ENCODE peak calls at places on chromosomes 16 and 17, in ten cellular contexts. K is IMR-90, Y is body of pancreas, D is A549, N is HCT116, V is endothelial cell of umbilical vein, C is sigmoid colon, S is GM12891, U is transverse colon, T is tibial nerve. G is an unnamed sample.

GRCh38 chr17:79874329-79874981 is 35.2 kb upstream of the CBX4 start:
- DNase-seq in K (peak; percentile 24), Y (peak; percentile 38), D (peak; percentile 72), N (peak; percentile 72), V (peak; percentile 46), C (no peak), S (no peak), U (no peak), T (no peak), G (no peak)

GRCh38 chr16:88809676-88810165 is 2.0 kb downstream of the APRT start:
- DNase-seq in K (no peak), Y (no peak), D (no peak), N (no peak), V (no peak), C (no peak), S (no peak), U (no peak), T (no peak), G (no peak)

GRCh38 chr17:79002291-79002690 is 7.3 kb downstream of the CANT1 start:
- DNase-seq in K (no peak), Y (no peak), D (no peak), N (no peak), V (no peak), C (peak; percentile 38), S (no peak), U (no peak), T (no peak), G (peak; percentile 3)

GRCh38 chr17:57562231-57562630 is 182.9 kb downstream of the CCDC182 start:
- DNase-seq in K (no peak), Y (no peak), D (no peak), N (no peak), V (no peak), C (no peak), S (no peak), U (no peak), T (no peak), G (no peak)

GRCh38 chr16:66135376-66135775 is 231.1 kb upstream of the CDH5 start:
- DNase-seq in K (peak; percentile 25), Y (peak; percentile 19), D (no peak), N (no peak), V (no peak), C (peak; percentile 72), S (no peak), U (peak; percentile 14), T (peak; percentile 39), G (peak; percentile 27)

GRCh38 chr17:57927048-57927723 is 28.0 kb downstream of the CUEDC1 start:
- DNase-seq in K (peak; percentile 82), Y (peak; percentile 55), D (no peak), N (no peak), V (peak; percentile 73), C (no peak), S (no peak), U (peak; percentile 51), T (peak; percentile 35), G (no peak)

GRCh38 chr16:82119405-82119804 is 50.6 kb downstream of the MPHOSPH6 start:
- DNase-seq in K (no peak), Y (no peak), D (no peak), N (no peak), V (no peak), C (no peak), S (no peak), U (no peak), T (no peak), G (no peak)

GRCh38 chr17:65249774-65250173 is 112.6 kb downstream of the RGS9 start:
- DNase-seq in K (no peak), Y (no peak), D (peak; percentile 19), N (no peak), V (no peak), C (no peak), S (no peak), U (no peak), T (no peak), G (no peak)

GRCh38 chr16:87132361-87133014 is 184.7 kb downstream of the C16orf95 start:
- DNase-seq in K (peak; percentile 60), Y (no peak), D (no peak), N (peak; percentile 26), V (no peak), C (peak; percentile 62), S (no peak), U (no peak), T (peak; percentile 75), G (no peak)

GRCh38 chr17:67431210-67432015 is 54.3 kb downstream of the PITPNC1 start:
- DNase-seq in K (peak; percentile 80), Y (no peak), D (peak; percentile 61), N (peak; percentile 76), V (peak; percentile 47), C (no peak), S (no peak), U (no peak), T (no peak), G (no peak)

GRCh38 chr16:2753523-2754020 is 1.1 kb downstream of the SRRM2 start:
- DNase-seq in K (no peak), Y (no peak), D (no peak), N (no peak), V (peak; percentile 37), C (no peak), S (no peak), U (no peak), T (no peak), G (no peak)

GRCh38 chr17:73286863-73287296 is 24.9 kb downstream of the CDC42EP4 start:
- DNase-seq in K (peak; percentile 41), Y (no peak), D (no peak), N (no peak), V (no peak), C (no peak), S (no peak), U (no peak), T (no peak), G (peak; percentile 68)

GRCh38 chr16:81405702-81406113 is 38.9 kb upstream of the CMIP start:
- DNase-seq in K (peak; percentile 92), Y (peak; percentile 34), D (peak; percentile 99), N (peak; percentile 99), V (peak; percentile 94), C (peak; percentile 36), S (no peak), U (no peak), T (no peak), G (no peak)

GRCh38 chr17:20823890-20824289 is 218.9 kb downstream of the USP22 start:
- DNase-seq in K (no peak), Y (no peak), D (no peak), N (no peak), V (no peak), C (no peak), S (no peak), U (no peak), T (no peak), G (no peak)

GRCh38 chr17:61595418-61595817 is 4.4 kb upstream of the NACA2 start:
- DNase-seq in K (no peak), Y (no peak), D (no peak), N (no peak), V (no peak), C (no peak), S (no peak), U (no peak), T (no peak), G (no peak)

GRCh38 chr17:82483204-82483660 is 24.7 kb downstream of the NARF start:
- DNase-seq in K (no peak), Y (no peak), D (no peak), N (no peak), V (no peak), C (no peak), S (no peak), U (no peak), T (no peak), G (no peak)

GRCh38 chr17:77741109-77741508 is 217.4 kb upstream of the TNRC6C start:
- DNase-seq in K (no peak), Y (no peak), D (peak; percentile 24), N (no peak), V (no peak), C (peak; percentile 25), S (no peak), U (no peak), T (peak; percentile 0), G (no peak)

GRCh38 chr16:67277294-67277998 is 1.9 kb upstream of the PLEKHG4 start:
- DNase-seq in K (peak; percentile 100), Y (no peak), D (peak; percentile 77), N (peak; percentile 84), V (peak; percentile 87), C (peak; percentile 74), S (no peak), U (peak; percentile 26), T (no peak), G (peak; percentile 67)
- TF ChIP-seq POLR2A in K (no peak), Y (no peak), D (no peak), N (no peak), V (no peak), C (no peak), S (no peak), U (no peak), T (no peak), G (no peak)

GRCh38 chr17:39198186-39198566 is 707 bp upstream of the CACNB1 start:
- DNase-seq in K (no peak), Y (no peak), D (no peak), N (no peak), V (no peak), C (no peak), S (no peak), U (no peak), T (no peak), G (no peak)

GRCh38 chr17:39196191-39196819 is 1.2 kb downstream of the CACNB1 start:
- DNase-seq in K (no peak), Y (no peak), D (no peak), N (no peak), V (no peak), C (no peak), S (no peak), U (peak; percentile 24), T (no peak), G (no peak)

GRCh38 chr17:39196820-39197331 is 593 bp downstream of the CACNB1 start:
- DNase-seq in K (no peak), Y (peak; percentile 35), D (peak; percentile 62), N (no peak), V (no peak), C (no peak), S (no peak), U (peak; percentile 53), T (no peak), G (peak; percentile 46)

GRCh38 chr17:39195568-39196160 is 1.8 kb downstream of the CACNB1 start:
- DNase-seq in K (no peak), Y (no peak), D (no peak), N (no peak), V (no peak), C (no peak), S (no peak), U (peak; percentile 29), T (no peak), G (no peak)

GRCh38 chr17:39197380-39198185 is at the start of gene CACNB1:
- DNase-seq in K (peak; percentile 65), Y (peak; percentile 74), D (peak; percentile 78), N (no peak), V (peak; percentile 69), C (peak; percentile 90), S (peak; percentile 82), U (peak; percentile 82), T (peak; percentile 65), G (peak; percentile 80)
- TF ChIP-seq POLR2A in K (peak; percentile 32), Y (no peak), D (peak; percentile 79), N (peak; percentile 56), V (no peak), C (peak; percentile 25), S (no peak), U (no peak), T (no peak), G (peak; percentile 45)

GRCh38 chr16:6735631-6736030 is 597.0 kb upstream of the RBFOX1 start:
- DNase-seq in K (no peak), Y (no peak), D (no peak), N (no peak), V (no peak), C (no peak), S (no peak), U (no peak), T (no peak), G (no peak)
- TF ChIP-seq POLR2A in K (no peak), Y (no peak), D (no peak), N (no peak), V (no peak), C (no peak), S (no peak), U (no peak), T (no peak), G (no peak)

GRCh38 chr17:42548070-42548837 is 4.5 kb upstream of the HSD17B1 start:
- DNase-seq in K (no peak), Y (peak; percentile 90), D (peak; percentile 90), N (no peak), V (peak; percentile 52), C (no peak), S (peak; percentile 97), U (peak; percentile 93), T (no peak), G (peak; percentile 51)
- TF ChIP-seq POLR2A in K (no peak), Y (no peak), D (peak; percentile 56), N (no peak), V (peak; percentile 42), C (no peak), S (no peak), U (peak; percentile 34), T (no peak), G (no peak)

G was measured in uterus.